ENCODE peak calls at places on chromosome 13, in eight cellular contexts. N is NCI-H1694 treated with DMSO at 0.1 percent for 48 hours; W is type B pancreatic cell; M is activated T-helper 1 cell treated with anti-CD3 and anti-CD28 coated beads, Interleukin-12 subunit alpha, Interleukin-12 subunit beta, Interleukin-2, Interleukin-4 antibody, amounts not matched to agents 30 ng/mL and 10 ng/mL and 1 ng/mL, durations not matched to agents 14 hours and 24 hours and 36 hours; U is psoas muscle; H is HS-5; R is stromal cell of bone marrow; C is NCI-H345. G is an unnamed sample.

GRCh38 chr13:79604752-79605151 is 123.8 kb downstream of the NDFIP2 start:
- DNase-seq in N (no peak), W (no peak), M (no peak), U (no peak), H (no peak), R (no peak), C (no peak), G (no peak)

GRCh38 chr13:97913206-97913605 is 40.3 kb upstream of the IPO5 start:
- DNase-seq in N (no peak), W (no peak), M (no peak), U (no peak), H (no peak), R (no peak), C (no peak), G (no peak)

GRCh38 chr13:110332750-110333149 is 25.7 kb downstream of the COL4A2 start:
- DNase-seq in N (no peak), W (no peak), M (no peak), U (no peak), H (no peak), R (no peak), C (no peak), G (no peak)

GRCh38 chr13:73984949-73985691 is 149.1 kb downstream of the KLF12 start:
- DNase-seq in N (no peak), W (no peak), M (peak), U (no peak), H (no peak), R (no peak), C (peak), G (peak)

GRCh38 chr13:98888222-98888889 is 89.5 kb downstream of the DOCK9 start:
- DNase-seq in N (no peak), W (no peak), M (no peak), U (no peak), H (no peak), R (no peak), C (no peak), G (no peak)

GRCh38 chr13:112861876-112862615 is 107.0 kb upstream of the MCF2L start:
- DNase-seq in N (no peak), W (no peak), M (no peak), U (no peak), H (no peak), R (no peak), C (no peak), G (peak)

GRCh38 chr13:63381078-63381859 is 1965.6 kb upstream of the PCDH20 start:
- DNase-seq in N (no peak), W (no peak), M (no peak), U (no peak), H (peak), R (no peak), C (no peak), G (no peak)

GRCh38 chr13:101919541-101920306 is 467.2 kb downstream of the ITGBL1 start:
- DNase-seq in N (peak), W (no peak), M (no peak), U (no peak), H (no peak), R (no peak), C (peak), G (peak)

GRCh38 chr13:79486433-79487188 is 5.7 kb downstream of the NDFIP2 start:
- DNase-seq in N (no peak), W (no peak), M (no peak), U (no peak), H (no peak), R (no peak), C (peak), G (no peak)

GRCh38 chr13:61918841-61919240 is 503.2 kb upstream of the PCDH20 start:
- DNase-seq in N (no peak), W (no peak), M (no peak), U (no peak), H (no peak), R (no peak), C (no peak), G (no peak)